ENCODE peak calls at places on chromosomes 3 and 15, in four cellular contexts. W is mesendoderm, V is H9, E is H1. O is an unnamed sample.

GRCh38 chr3:105837143-105837740 is 31.6 kb downstream of the CBLB start:
- DNase-seq in V (no peak), W (no peak), E (no peak), O (no peak)

GRCh38 chr15:30921781-30922371 is 18.2 kb downstream of the FAN1 start:
- DNase-seq in E (peak), V (peak), W (no peak), O (no peak)

GRCh38 chr3:72092778-72093177 is 307.8 kb upstream of the PROK2 start:
- DNase-seq in E (no peak), V (no peak), W (peak), O (no peak)

GRCh38 chr3:74605437-74605836 is 9.0 kb downstream of the CNTN3 start:
- DNase-seq in W (no peak), E (no peak), V (no peak), O (no peak)

GRCh38 chr3:24123596-24123995 is 178.5 kb downstream of the NR1D2 start:
- DNase-seq in E (no peak), V (no peak), W (peak), O (peak)

GRCh38 chr3:24401090-24401810 is 93.4 kb downstream of the THRB start:
- DNase-seq in E (no peak), V (no peak), W (no peak), O (no peak)

GRCh38 chr3:116836286-116836685 is 126.7 kb downstream of the TUSC7 start:
- DNase-seq in V (no peak), E (no peak), W (no peak), O (peak)

GRCh38 chr3:51929420-51930003 is 12.2 kb downstream of the RRP9 start:
- DNase-seq in W (peak), V (peak), E (no peak), O (no peak)

GRCh38 chr3:72353236-72354105 is 494.8 kb downstream of the SHQ1 start:
- DNase-seq in V (no peak), E (no peak), W (no peak), O (peak)

GRCh38 chr3:108728105-108728504 is 29.1 kb downstream of the RETNLB start:
- DNase-seq in W (no peak), E (no peak), V (no peak), O (no peak)

GRCh38 chr15:75836953-75837321 is 6.3 kb upstream of the UBE2Q2 start:
- DNase-seq in E (no peak), W (no peak), V (no peak), O (peak)

GRCh38 chr3:78610462-78611125 is 1157.2 kb downstream of the ROBO1 start:
- DNase-seq in V (no peak), E (no peak), W (no peak), O (no peak)

GRCh38 chr3:179333084-179333483 is 10.3 kb downstream of the ZNF639 start:
- DNase-seq in E (no peak), V (no peak), W (no peak), O (no peak)

GRCh38 chr3:47991341-47991740 is 24.9 kb downstream of the MAP4 start:
- DNase-seq in E (no peak), V (no peak), W (no peak), O (no peak)

GRCh38 chr3:111751961-111752360 is 107.1 kb upstream of the PHLDB2 start:
- DNase-seq in V (no peak), E (no peak), W (peak), O (peak)

GRCh38 chr15:80779658-80780415 is 667 bp downstream of the CEMIP start:
- DNase-seq in E (peak), W (peak), V (peak), O (peak)

GRCh38 chr3:128846501-128846900 is 32.9 kb upstream of the ACAD9 start:
- DNase-seq in V (no peak), W (no peak), E (no peak), O (no peak)

GRCh38 chr3:67578416-67578815 is 76.0 kb downstream of the SUCLG2 start:
- DNase-seq in V (no peak), E (no peak), W (peak), O (no peak)

GRCh38 chr3:108505811-108506210 is 4.6 kb downstream of the MYH15 start:
- DNase-seq in V (no peak), W (no peak), E (no peak), O (no peak)

GRCh38 chr15:79775821-79776220 is 121.0 kb downstream of the MTHFS start:
- DNase-seq in W (no peak), V (no peak), E (no peak), O (no peak)

GRCh38 chr3:120682095-120682681 is at the start of gene HGD:
- DNase-seq in W (no peak), V (no peak), E (no peak), O (peak)

GRCh38 chr3:72345237-72345878 is 502.9 kb downstream of the SHQ1 start:
- DNase-seq in E (no peak), W (peak), V (no peak), O (no peak)

GRCh38 chr3:147354621-147355020 is 51.7 kb downstream of the ZIC4 start:
- DNase-seq in W (no peak), V (peak), E (no peak), O (no peak)

GRCh38 chr3:128439226-128439625 is 27.5 kb downstream of the DNAJB8 start:
- DNase-seq in V (no peak), W (no peak), E (no peak), O (peak)

GRCh38 chr15:83881156-83881555 is 227.2 kb downstream of the ADAMTSL3 start:
- DNase-seq in E (no peak), V (no peak), W (no peak), O (no peak)

GRCh38 chr15:93063292-93063671 is 25.7 kb downstream of the RGMA start:
- DNase-seq in V (peak), W (peak), E (no peak), O (no peak)

GRCh38 chr3:65678480-65678879 is 360.2 kb downstream of the MAGI1 start:
- DNase-seq in W (peak), E (no peak), V (no peak), O (no peak)

GRCh38 chr3:173732237-173732636 is 334.7 kb downstream of the NLGN1 start:
- DNase-seq in W (peak), V (no peak), E (no peak), O (peak)

GRCh38 chr3:143775401-143775970 is 72.8 kb downstream of the SLC9A9 start:
- DNase-seq in E (no peak), W (peak), V (no peak), O (peak)

GRCh38 chr15:78208887-78209645 is 25.3 kb downstream of the ACSBG1 start:
- DNase-seq in E (peak), V (peak), W (no peak), O (no peak)

GRCh38 chr3:11134794-11135193 is 19.5 kb upstream of the HRH1 start:
- DNase-seq in V (no peak), W (no peak), E (no peak), O (peak)
- H4K5ac ChIP-seq in V (no peak), W (no peak), E (no peak), O (no peak)

GRCh38 chr3:86996261-86996955 is 5.5 kb upstream of the VGLL3 start:
- DNase-seq in E (no peak), V (no peak), W (peak), O (peak)

GRCh38 chr3:86998551-86998950 is 7.6 kb upstream of the VGLL3 start:
- DNase-seq in V (no peak), W (no peak), E (no peak), O (no peak)

GRCh38 chr3:87002346-87002745 is 11.4 kb upstream of the VGLL3 start:
- DNase-seq in E (no peak), W (no peak), V (no peak), O (no peak)

GRCh38 chr3:87001699-87002098 is 10.8 kb upstream of the VGLL3 start:
- DNase-seq in E (no peak), V (no peak), W (no peak), O (no peak)

GRCh38 chr3:87000940-87001339 is 10.0 kb upstream of the VGLL3 start:
- DNase-seq in V (no peak), W (no peak), E (no peak), O (no peak)
- H4K5ac ChIP-seq in V (no peak), W (no peak), E (no peak), O (no peak)

GRCh38 chr15:61726166-61726565 is 334.1 kb downstream of the VPS13C start:
- DNase-seq in E (no peak), W (peak), V (no peak), O (no peak)

GRCh38 chr15:61736792-61737191 is 323.5 kb downstream of the VPS13C start:
- DNase-seq in E (no peak), V (no peak), W (no peak), O (no peak)

GRCh38 chr15:61731081-61731480 is 329.2 kb downstream of the VPS13C start:
- DNase-seq in V (no peak), W (no peak), E (no peak), O (no peak)
- H4K5ac ChIP-seq in V (no peak), W (no peak), E (no peak), O (no peak)

GRCh38 chr15:34732430-34732829 is 22.4 kb downstream of the GJD2 start:
- DNase-seq in E (no peak), V (no peak), W (no peak), O (no peak)
- H4K5ac ChIP-seq in E (no peak), V (no peak), W (no peak), O (no peak)

DNA sequence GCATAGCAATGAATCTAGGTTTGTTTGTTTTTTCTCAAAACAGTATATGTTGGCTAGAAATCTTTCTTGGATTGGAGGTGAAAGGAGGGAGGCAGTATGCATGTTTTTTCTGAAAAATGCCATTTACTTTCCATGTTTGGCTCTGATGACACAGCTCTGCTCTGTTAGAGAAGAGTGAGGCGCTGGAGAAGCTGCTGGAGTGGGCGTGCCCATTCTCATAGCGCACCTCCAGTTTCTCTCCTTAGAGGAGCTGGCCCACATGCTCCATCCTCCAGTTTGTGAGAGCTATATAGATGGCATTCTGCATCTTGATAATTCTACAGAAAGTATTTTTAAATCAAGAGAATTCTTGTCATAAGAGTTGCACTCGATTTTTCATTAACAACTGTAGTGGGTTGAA is 423.4 kb upstream of the TPM1 start:
- DNase-seq in E (no peak), V (no peak), W (no peak), O (peak)
- H4K5ac ChIP-seq in E (no peak), V (no peak), W (no peak), O (peak)

GRCh38 chr3:43273429-43273828 is 12.9 kb upstream of the SNRK start:
- DNase-seq in V (no peak), W (no peak), E (no peak), O (no peak)

GRCh38 chr3:43268636-43269035 is 17.7 kb upstream of the SNRK start:
- DNase-seq in W (no peak), V (no peak), E (no peak), O (no peak)

GRCh38 chr3:43266995-43267394 is 19.3 kb upstream of the SNRK start:
- DNase-seq in E (no peak), V (no peak), W (no peak), O (no peak)

GRCh38 chr3:43270078-43270477 is 16.3 kb upstream of the SNRK start:
- DNase-seq in W (no peak), E (no peak), V (no peak), O (no peak)
- H4K5ac ChIP-seq in W (no peak), E (no peak), V (no peak), O (no peak)

DNA sequence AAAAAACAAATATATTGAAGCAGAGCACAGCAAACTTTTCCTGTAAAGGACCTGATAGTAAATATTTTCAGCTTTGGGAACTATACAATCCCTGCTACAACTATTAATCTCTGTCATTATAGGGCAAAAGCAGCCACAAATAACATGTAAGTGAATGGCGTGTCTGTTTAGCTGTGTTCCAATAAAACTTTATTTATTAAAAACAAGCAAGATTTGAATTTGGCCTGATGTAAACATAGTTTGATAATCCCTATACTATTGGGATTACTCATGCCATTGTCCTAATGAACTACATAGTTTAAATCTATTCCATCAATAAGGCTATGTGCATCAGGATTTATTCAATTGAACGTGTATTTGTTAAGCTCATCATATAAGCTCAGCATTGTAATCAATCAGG is 286.8 kb upstream of the CNTN6 start:
- DNase-seq in E (no peak), V (no peak), W (no peak), O (no peak)
- H4K5ac ChIP-seq in E (no peak), V (no peak), W (no peak), O (no peak)